ENCODE peak calls at places on chromosome 13, in six cellular contexts. U, P, I, G, Y and L are unnamed samples.

GRCh38 chr13:75796825-75797224 is 160.7 kb downstream of the LMO7 start:
- DNase-seq in P (no peak), U (no peak), I (no peak), G (no peak), Y (no peak), L (no peak)

GRCh38 chr13:30932481-30933333 is at the start of gene TEX26:
- DNase-seq in P (no peak), Y (no peak), I (peak; percentile 14), G (peak; percentile 81), U (no peak), L (no peak)

GRCh38 chr13:28031220-28031903 is 42.9 kb upstream of the URAD start:
- DNase-seq in G (no peak), Y (no peak), I (peak; percentile 28), P (no peak), U (no peak), L (peak; percentile 61)

GRCh38 chr13:103243495-103243894 is 177.3 kb upstream of the SLC10A2 start:
- DNase-seq in U (no peak), I (no peak), Y (no peak), P (no peak), G (no peak), L (no peak)

GRCh38 chr13:71218960-71219359 is 648.0 kb downstream of the DACH1 start:
- DNase-seq in Y (no peak), G (no peak), P (no peak), U (no peak), I (no peak), L (no peak)

GRCh38 chr13:44244288-44244687 is 129.3 kb upstream of the SERP2 start:
- DNase-seq in P (no peak), G (no peak), Y (no peak), U (peak; percentile 70), I (no peak), L (no peak)

GRCh38 chr13:94112227-94112626 is 367.3 kb downstream of the DCT start:
- DNase-seq in G (no peak), P (peak; percentile 66), I (peak; percentile 6), Y (peak; percentile 92), U (no peak), L (no peak)

GRCh38 chr13:101449971-101450748 is 2.3 kb upstream of the ITGBL1 start:
- DNase-seq in Y (peak; percentile 78), U (peak; percentile 42), I (no peak), G (no peak), P (no peak), L (no peak)

GRCh38 chr13:30422056-30422914 is at the start of gene UBE2L5:
- DNase-seq in P (peak; percentile 87), I (peak; percentile 73), U (peak; percentile 63), G (peak; percentile 86), Y (peak; percentile 61), L (peak; percentile 89)

GRCh38 chr13:40780822-40781401 is 8.5 kb upstream of the SLC25A15 start:
- DNase-seq in U (peak; percentile 19), Y (no peak), P (no peak), I (no peak), G (no peak), L (no peak)

GRCh38 chr13:26300140-26300539 is 46.2 kb downstream of the CDK8 start:
- DNase-seq in P (no peak), I (no peak), G (no peak), Y (peak; percentile 61), U (peak; percentile 19), L (no peak)

GRCh38 chr13:66128692-66129269 is 1101.4 kb downstream of the PCDH9 start:
- DNase-seq in P (no peak), G (no peak), U (no peak), Y (no peak), I (no peak), L (no peak)
- TF ChIP-seq CTCF in P (no peak), G (no peak), U (no peak), Y (no peak), I (no peak), L (no peak)

GRCh38 chr13:96796234-96796633 is 198.0 kb downstream of the OXGR1 start:
- DNase-seq in G (no peak), U (no peak), P (no peak), I (no peak), Y (no peak), L (no peak)
- TF ChIP-seq CTCF in G (no peak), U (no peak), P (no peak), I (peak; percentile 16), Y (no peak), L (no peak)

DNA sequence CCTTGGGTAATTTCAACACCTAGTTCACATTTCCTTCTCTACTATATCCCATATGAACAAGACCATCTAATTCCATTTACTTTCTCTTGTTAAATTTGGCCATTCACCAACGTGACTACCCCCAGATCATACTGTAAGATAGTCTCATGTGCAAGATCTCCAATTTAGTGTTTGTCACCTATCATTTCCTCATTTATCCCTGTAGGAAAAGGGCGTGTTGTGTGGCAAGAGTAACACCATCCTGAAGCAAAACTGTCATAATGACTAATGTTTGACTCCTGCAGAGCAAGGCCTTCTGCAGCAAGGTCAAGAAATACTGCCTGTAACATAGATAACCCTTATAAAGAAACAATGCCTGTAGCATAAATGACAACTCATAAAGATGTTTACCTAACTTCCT is 51.3 kb downstream of the SUCLA2 start:
- DNase-seq in I (no peak), P (no peak), U (no peak), G (no peak), Y (no peak), L (no peak)
- TF ChIP-seq CTCF in I (no peak), P (no peak), U (no peak), G (no peak), Y (no peak), L (no peak)

GRCh38 chr13:53189162-53189561 is 160.5 kb downstream of the OLFM4 start:
- DNase-seq in I (no peak), Y (no peak), P (no peak), U (no peak), G (no peak), L (no peak)
- TF ChIP-seq CTCF in I (no peak), Y (no peak), P (no peak), U (no peak), G (no peak), L (no peak)

GRCh38 chr13:84455143-84455905 is 573.0 kb upstream of the SLITRK1 start:
- DNase-seq in Y (no peak), I (no peak), G (no peak), P (no peak), U (no peak), L (no peak)
- TF ChIP-seq CTCF in Y (no peak), I (no peak), G (no peak), P (no peak), U (no peak), L (no peak)

DNA sequence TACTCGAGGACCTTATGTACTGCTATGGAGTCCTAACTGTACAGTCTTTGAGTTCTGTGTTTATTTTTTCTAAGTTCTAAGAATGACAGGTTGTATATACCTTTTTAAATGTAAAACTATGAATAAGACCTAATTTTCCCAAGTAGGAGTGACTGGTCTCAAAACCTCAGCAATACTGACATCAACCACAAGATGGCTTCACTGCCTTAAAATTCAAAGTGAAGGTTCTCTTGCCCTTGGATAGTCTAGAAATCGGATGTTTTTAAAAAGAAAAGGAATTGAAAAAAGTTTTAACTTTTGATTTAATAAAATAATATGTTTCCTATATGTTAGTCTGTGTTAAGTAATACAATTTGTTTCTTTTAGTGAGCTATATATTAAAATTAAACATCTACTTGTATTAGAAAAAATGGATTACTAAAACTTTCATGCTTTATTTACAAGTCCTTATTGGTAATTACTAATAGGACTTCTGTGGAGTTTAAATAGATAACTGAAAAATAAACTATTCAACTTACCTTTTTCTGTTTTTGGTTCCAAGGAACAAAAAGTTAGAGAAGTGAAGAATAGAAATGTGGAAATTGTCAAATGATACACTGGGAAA is 52.0 kb downstream of the TDRD3 start:
- DNase-seq in U (peak; percentile 28), P (no peak), G (peak; percentile 16), I (peak; percentile 24), Y (peak; percentile 12), L (no peak)
- TF ChIP-seq CTCF in U (peak; percentile 24), P (no peak), G (peak; percentile 82), I (peak; percentile 74), Y (peak; percentile 87), L (peak; percentile 74)